ENCODE peak calls at places on chromosomes 3 and 15, in eight cellular contexts. One of them, this sample, is unnamed.

GRCh38 chr3:120218981-120219380 is 66.0 kb downstream of the GPR156 start:
- DNase-seq in T-helper 2 cell: no peak
- DNase-seq in NCI-H1092 treated with DMSO at 0.1 percent for 48 hours: no peak
- DNase-seq in hepatocyte: no peak
- DNase-seq in astrocyte: no peak
- DNase-seq in activated CD8-positive, alpha-beta T cell treated with anti-CD3 and anti-CD28 coated beads for 36 hours: no peak
- DNase-seq in KG1: no peak
- DNase-seq in SJCRH30: no peak
- DNase-seq in this sample: no peak

GRCh38 chr3:166688665-166689064 is 691.4 kb downstream of the ZBBX start:
- DNase-seq in T-helper 2 cell: no peak
- DNase-seq in NCI-H1092 treated with DMSO at 0.1 percent for 48 hours: no peak
- DNase-seq in hepatocyte: no peak
- DNase-seq in astrocyte: no peak
- DNase-seq in activated CD8-positive, alpha-beta T cell treated with anti-CD3 and anti-CD28 coated beads for 36 hours: no peak
- DNase-seq in KG1: no peak
- DNase-seq in SJCRH30: no peak
- DNase-seq in this sample: no peak

GRCh38 chr15:92583311-92584034 is 72.1 kb downstream of the FAM174B start:
- DNase-seq in T-helper 2 cell: no peak
- DNase-seq in NCI-H1092 treated with DMSO at 0.1 percent for 48 hours: no peak
- DNase-seq in hepatocyte: no peak
- DNase-seq in astrocyte: no peak
- DNase-seq in activated CD8-positive, alpha-beta T cell treated with anti-CD3 and anti-CD28 coated beads for 36 hours: no peak
- DNase-seq in KG1: no peak
- DNase-seq in SJCRH30: no peak
- DNase-seq in this sample: no peak

GRCh38 chr15:35736150-35736549 is 190.2 kb upstream of the DPH6 start:
- DNase-seq in T-helper 2 cell: no peak
- DNase-seq in NCI-H1092 treated with DMSO at 0.1 percent for 48 hours: no peak
- DNase-seq in hepatocyte: no peak
- DNase-seq in astrocyte: no peak
- DNase-seq in activated CD8-positive, alpha-beta T cell treated with anti-CD3 and anti-CD28 coated beads for 36 hours: no peak
- DNase-seq in KG1: no peak
- DNase-seq in SJCRH30: no peak
- DNase-seq in this sample: no peak

GRCh38 chr3:153903430-153903829 is 217.8 kb upstream of the ARHGEF26 start:
- DNase-seq in T-helper 2 cell: no peak
- DNase-seq in NCI-H1092 treated with DMSO at 0.1 percent for 48 hours: no peak
- DNase-seq in hepatocyte: no peak
- DNase-seq in astrocyte: no peak
- DNase-seq in activated CD8-positive, alpha-beta T cell treated with anti-CD3 and anti-CD28 coated beads for 36 hours: no peak
- DNase-seq in KG1: no peak
- DNase-seq in SJCRH30: no peak
- DNase-seq in this sample: no peak

GRCh38 chr3:69306239-69307185 is 79.4 kb downstream of the FRMD4B start:
- DNase-seq in T-helper 2 cell: peak; percentile 47
- DNase-seq in NCI-H1092 treated with DMSO at 0.1 percent for 48 hours: peak; percentile 30
- DNase-seq in hepatocyte: peak; percentile 92
- DNase-seq in astrocyte: peak; percentile 74
- DNase-seq in activated CD8-positive, alpha-beta T cell treated with anti-CD3 and anti-CD28 coated beads for 36 hours: peak; percentile 75
- DNase-seq in KG1: peak; percentile 31
- DNase-seq in SJCRH30: peak; percentile 28
- DNase-seq in this sample: peak; percentile 70

GRCh38 chr3:95235916-95236315 is 1173.1 kb downstream of the NSUN3 start:
- DNase-seq in T-helper 2 cell: no peak
- DNase-seq in NCI-H1092 treated with DMSO at 0.1 percent for 48 hours: no peak
- DNase-seq in hepatocyte: no peak
- DNase-seq in astrocyte: no peak
- DNase-seq in activated CD8-positive, alpha-beta T cell treated with anti-CD3 and anti-CD28 coated beads for 36 hours: no peak
- DNase-seq in KG1: no peak
- DNase-seq in SJCRH30: no peak
- DNase-seq in this sample: no peak

GRCh38 chr15:96327155-96327741 is 3.3 kb upstream of the NR2F2 start:
- DNase-seq in T-helper 2 cell: no peak
- DNase-seq in NCI-H1092 treated with DMSO at 0.1 percent for 48 hours: peak; percentile 57
- DNase-seq in hepatocyte: peak; percentile 86
- DNase-seq in astrocyte: peak; percentile 90
- DNase-seq in activated CD8-positive, alpha-beta T cell treated with anti-CD3 and anti-CD28 coated beads for 36 hours: no peak
- DNase-seq in KG1: peak; percentile 24
- DNase-seq in SJCRH30: peak; percentile 59
- DNase-seq in this sample: no peak

GRCh38 chr3:181700168-181701087 is 11.3 kb upstream of the SOX2 start:
- DNase-seq in T-helper 2 cell: no peak
- DNase-seq in NCI-H1092 treated with DMSO at 0.1 percent for 48 hours: peak; percentile 78
- DNase-seq in hepatocyte: peak; percentile 89
- DNase-seq in astrocyte: no peak
- DNase-seq in activated CD8-positive, alpha-beta T cell treated with anti-CD3 and anti-CD28 coated beads for 36 hours: peak; percentile 60
- DNase-seq in KG1: peak; percentile 37
- DNase-seq in SJCRH30: peak; percentile 50
- DNase-seq in this sample: peak; percentile 87

GRCh38 chr3:58234516-58234931 is 3.1 kb upstream of the ABHD6 start:
- DNase-seq in T-helper 2 cell: no peak
- DNase-seq in NCI-H1092 treated with DMSO at 0.1 percent for 48 hours: no peak
- DNase-seq in hepatocyte: peak; percentile 56
- DNase-seq in astrocyte: peak; percentile 21
- DNase-seq in activated CD8-positive, alpha-beta T cell treated with anti-CD3 and anti-CD28 coated beads for 36 hours: no peak
- DNase-seq in KG1: no peak
- DNase-seq in SJCRH30: no peak
- DNase-seq in this sample: peak; percentile 9

GRCh38 chr3:31288641-31289100 is 244.1 kb upstream of the STT3B start:
- DNase-seq in T-helper 2 cell: peak; percentile 7
- DNase-seq in NCI-H1092 treated with DMSO at 0.1 percent for 48 hours: no peak
- DNase-seq in hepatocyte: peak; percentile 64
- DNase-seq in astrocyte: peak; percentile 77
- DNase-seq in activated CD8-positive, alpha-beta T cell treated with anti-CD3 and anti-CD28 coated beads for 36 hours: peak; percentile 68
- DNase-seq in KG1: peak; percentile 58
- DNase-seq in SJCRH30: peak; percentile 10
- DNase-seq in this sample: peak; percentile 80

GRCh38 chr15:90286678-90287077 is 21.2 kb downstream of the NGRN start:
- DNase-seq in T-helper 2 cell: no peak
- DNase-seq in NCI-H1092 treated with DMSO at 0.1 percent for 48 hours: no peak
- DNase-seq in hepatocyte: peak; percentile 40
- DNase-seq in astrocyte: no peak
- DNase-seq in activated CD8-positive, alpha-beta T cell treated with anti-CD3 and anti-CD28 coated beads for 36 hours: peak; percentile 59
- DNase-seq in KG1: no peak
- DNase-seq in SJCRH30: peak; percentile 25
- DNase-seq in this sample: peak; percentile 30

GRCh38 chr3:124609402-124609801 is 120.8 kb upstream of the UMPS start:
- DNase-seq in T-helper 2 cell: no peak
- DNase-seq in NCI-H1092 treated with DMSO at 0.1 percent for 48 hours: no peak
- DNase-seq in hepatocyte: peak; percentile 64
- DNase-seq in astrocyte: no peak
- DNase-seq in activated CD8-positive, alpha-beta T cell treated with anti-CD3 and anti-CD28 coated beads for 36 hours: no peak
- DNase-seq in KG1: no peak
- DNase-seq in SJCRH30: no peak
- DNase-seq in this sample: no peak

GRCh38 chr15:89167267-89168176 is 53.9 kb downstream of the RLBP1 start:
- DNase-seq in T-helper 2 cell: peak; percentile 64
- DNase-seq in NCI-H1092 treated with DMSO at 0.1 percent for 48 hours: no peak
- DNase-seq in hepatocyte: peak; percentile 31
- DNase-seq in astrocyte: peak; percentile 91
- DNase-seq in activated CD8-positive, alpha-beta T cell treated with anti-CD3 and anti-CD28 coated beads for 36 hours: peak; percentile 86
- DNase-seq in KG1: no peak
- DNase-seq in SJCRH30: peak; percentile 17
- DNase-seq in this sample: peak; percentile 61

GRCh38 chr15:90047956-90048575 is 46.9 kb downstream of the ZNF710 start:
- DNase-seq in T-helper 2 cell: no peak
- DNase-seq in NCI-H1092 treated with DMSO at 0.1 percent for 48 hours: no peak
- DNase-seq in hepatocyte: no peak
- DNase-seq in astrocyte: peak; percentile 19
- DNase-seq in activated CD8-positive, alpha-beta T cell treated with anti-CD3 and anti-CD28 coated beads for 36 hours: no peak
- DNase-seq in KG1: no peak
- DNase-seq in SJCRH30: no peak
- DNase-seq in this sample: no peak

GRCh38 chr15:83206387-83206970 is 1.1 kb downstream of the HDGFL3 start:
- DNase-seq in T-helper 2 cell: no peak
- DNase-seq in NCI-H1092 treated with DMSO at 0.1 percent for 48 hours: peak; percentile 14
- DNase-seq in hepatocyte: no peak
- DNase-seq in astrocyte: no peak
- DNase-seq in activated CD8-positive, alpha-beta T cell treated with anti-CD3 and anti-CD28 coated beads for 36 hours: no peak
- DNase-seq in KG1: no peak
- DNase-seq in SJCRH30: peak; percentile 19
- DNase-seq in this sample: peak; percentile 24

GRCh38 chr3:179504371-179504770 is 53.1 kb upstream of the GNB4 start:
- DNase-seq in T-helper 2 cell: no peak
- DNase-seq in NCI-H1092 treated with DMSO at 0.1 percent for 48 hours: no peak
- DNase-seq in hepatocyte: no peak
- DNase-seq in astrocyte: no peak
- DNase-seq in activated CD8-positive, alpha-beta T cell treated with anti-CD3 and anti-CD28 coated beads for 36 hours: no peak
- DNase-seq in KG1: no peak
- DNase-seq in SJCRH30: no peak
- DNase-seq in this sample: no peak

This sample was measured in Calu3.